ENCODE peak calls at places on chromosome 22, in five cellular contexts. M, F, Z, H and K are unnamed samples.

GRCh38 chr22:50218996-50219727 is 18.4 kb downstream of the SELENOO start:
- DNase-seq in M (peak; percentile 61), F (peak; percentile 90), Z (peak; percentile 65), H (no peak), K (no peak)

GRCh38 chr22:45831394-45831793 is 145.6 kb downstream of the WNT7B start:
- DNase-seq in M (peak; percentile 49), F (no peak), Z (no peak), H (no peak), K (no peak)

GRCh38 chr22:17945851-17946690 is 78.3 kb downstream of the MICAL3 start:
- DNase-seq in M (no peak), F (no peak), Z (no peak), H (no peak), K (no peak)

GRCh38 chr22:25057013-25057881 is 104.7 kb downstream of the KIAA1671 start:
- DNase-seq in M (peak; percentile 20), F (peak; percentile 75), Z (no peak), H (peak; percentile 89), K (peak; percentile 93)

GRCh38 chr22:29096736-29097669 is 24.2 kb downstream of the KREMEN1 start:
- DNase-seq in M (no peak), F (no peak), Z (no peak), H (no peak), K (no peak)

GRCh38 chr22:50630376-50630775 is 2.4 kb upstream of the ARSA start:
- DNase-seq in M (no peak), F (no peak), Z (no peak), H (no peak), K (no peak)

GRCh38 chr22:45009881-45010531 is at the start of gene PHF21B:
- DNase-seq in M (peak; percentile 15), F (peak; percentile 57), Z (no peak), H (peak; percentile 85), K (peak; percentile 94)

GRCh38 chr22:29330291-29330690 is 14.8 kb upstream of the RASL10A start:
- DNase-seq in M (no peak), F (no peak), Z (no peak), H (no peak), K (no peak)

GRCh38 chr22:24429411-24430365 is 2.3 kb downstream of the ADORA2A start:
- DNase-seq in M (peak; percentile 39), F (peak; percentile 69), Z (no peak), H (no peak), K (peak; percentile 80)

GRCh38 chr22:19115628-19116027 is 6.6 kb downstream of the DGCR2 start:
- DNase-seq in M (no peak), F (no peak), Z (no peak), H (no peak), K (no peak)

GRCh38 chr22:44440224-44441160 is 57.5 kb downstream of the RTL6 start:
- DNase-seq in M (no peak), F (no peak), Z (no peak), H (no peak), K (no peak)

GRCh38 chr22:45155050-45155840 is 8.5 kb upstream of the NUP50 start:
- DNase-seq in M (peak; percentile 32), F (no peak), Z (no peak), H (no peak), K (no peak)

GRCh38 chr22:31825513-31825912 is 71.7 kb downstream of the DEPDC5 start:
- DNase-seq in M (no peak), F (no peak), Z (no peak), H (no peak), K (no peak)

GRCh38 chr22:28435271-28435825 is 244.3 kb downstream of the TTC28 start:
- DNase-seq in M (no peak), F (no peak), Z (no peak), H (no peak), K (no peak)

GRCh38 chr22:25002241-25002985 is 49.9 kb downstream of the KIAA1671 start:
- DNase-seq in M (no peak), F (no peak), Z (no peak), H (no peak), K (no peak)

GRCh38 chr22:40019100-40019499 is 24.3 kb downstream of the FAM83F start:
- DNase-seq in M (no peak), F (no peak), Z (no peak), H (no peak), K (no peak)

GRCh38 chr22:22702159-22702873 is 57.9 kb downstream of the GGTLC2 start:
- DNase-seq in M (no peak), F (no peak), Z (no peak), H (peak; percentile 40), K (no peak)
- TF ChIP-seq CTCF in M (peak; percentile 30), F (no peak), Z (peak; percentile 12), H (no peak), K (no peak)

GRCh38 chr22:22110548-22111266 is 128.1 kb upstream of the TOP3B start:
- DNase-seq in M (peak; percentile 70), F (peak; percentile 30), Z (peak; percentile 12), H (peak; percentile 70), K (peak; percentile 79)

GRCh38 chr22:22111983-22112382 is 129.4 kb upstream of the TOP3B start:
- DNase-seq in M (no peak), F (no peak), Z (no peak), H (no peak), K (no peak)

GRCh38 chr22:22111267-22111751 is 128.7 kb upstream of the TOP3B start:
- DNase-seq in M (peak; percentile 77), F (no peak), Z (peak; percentile 9), H (no peak), K (no peak)

GRCh38 chr22:22112533-22113294 is 130.1 kb upstream of the TOP3B start:
- DNase-seq in M (no peak), F (no peak), Z (no peak), H (no peak), K (no peak)

DNA sequence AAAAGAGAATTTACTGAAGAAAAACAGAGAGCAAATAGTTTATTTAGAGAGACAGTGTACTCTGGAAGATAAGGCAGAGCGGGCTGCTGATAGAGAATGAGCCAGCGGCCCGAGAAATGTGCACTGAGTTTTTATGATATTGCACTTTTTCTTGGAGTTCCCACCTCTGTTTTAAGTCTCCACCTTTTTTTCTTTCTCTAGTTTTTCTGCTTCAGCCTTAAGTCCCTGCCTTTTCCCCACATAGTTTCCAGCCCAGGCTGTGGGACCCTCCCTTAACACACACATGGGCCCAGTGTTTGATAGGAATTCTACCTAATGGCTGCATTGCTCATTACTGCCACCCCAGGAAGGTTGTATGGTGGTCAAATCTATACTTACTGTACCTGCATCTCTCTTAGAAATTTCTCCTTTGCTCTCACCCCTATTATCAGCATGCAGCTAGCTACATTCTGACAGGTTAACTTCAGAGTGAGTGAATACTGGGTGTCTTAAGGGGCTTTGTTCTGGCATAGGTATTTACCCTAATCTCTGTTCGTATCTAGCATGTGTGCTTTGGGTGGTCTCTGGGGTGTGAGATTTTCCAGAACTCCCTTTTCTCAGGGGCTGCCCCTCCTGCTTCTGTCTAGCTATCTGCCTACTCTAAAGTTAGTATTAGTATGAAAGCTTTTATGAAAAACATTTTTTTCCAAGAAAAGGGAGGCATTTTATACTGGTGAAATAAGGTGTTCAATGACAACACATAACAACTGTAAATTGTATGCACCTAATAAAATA is 127.3 kb upstream of the TOP3B start:
- DNase-seq in M (no peak), F (no peak), Z (no peak), H (no peak), K (no peak)
- TF ChIP-seq CTCF in M (peak; percentile 1), F (no peak), Z (no peak), H (peak; percentile 24), K (peak; percentile 13)

DNA sequence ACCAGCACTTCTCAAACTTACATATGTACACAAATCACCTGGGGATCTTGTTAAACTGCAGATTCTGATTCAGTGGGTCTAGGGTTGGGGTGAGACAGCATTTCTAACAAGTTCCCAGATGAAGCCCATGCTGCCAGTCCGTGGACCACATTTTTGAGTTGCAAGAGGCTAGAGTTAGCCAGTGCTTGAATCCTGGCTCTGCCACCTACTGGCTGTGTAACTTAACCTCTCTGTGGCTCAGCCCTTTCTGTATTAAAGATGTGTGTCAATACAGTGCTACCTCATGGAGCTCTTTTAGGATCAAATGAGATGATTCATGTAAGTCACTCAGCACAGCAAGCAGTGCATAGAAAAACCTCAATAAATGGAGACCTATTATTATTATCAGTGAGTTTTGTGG is 90.2 kb upstream of the ISX start:
- DNase-seq in M (no peak), F (no peak), Z (no peak), H (no peak), K (no peak)
- TF ChIP-seq CTCF in M (no peak), F (no peak), Z (no peak), H (no peak), K (no peak)

GRCh38 chr22:42612336-42612735 is 2.3 kb downstream of the POLDIP3 start:
- DNase-seq in M (no peak), F (no peak), Z (no peak), H (no peak), K (no peak)

GRCh38 chr22:42617155-42617983 is 2.7 kb upstream of the POLDIP3 start:
- DNase-seq in M (no peak), F (no peak), Z (no peak), H (no peak), K (no peak)

GRCh38 chr22:42613869-42614268 is 814 bp downstream of the POLDIP3 start:
- DNase-seq in M (no peak), F (no peak), Z (no peak), H (no peak), K (no peak)

GRCh38 chr22:42615092-42615859 is 593 bp upstream of the POLDIP3 start:
- DNase-seq in M (peak; percentile 98), F (peak; percentile 77), Z (peak; percentile 99), H (peak; percentile 77), K (peak; percentile 74)

GRCh38 chr22:42614312-42615091 is at the start of gene POLDIP3:
- DNase-seq in M (peak; percentile 99), F (peak; percentile 99), Z (peak; percentile 94), H (peak; percentile 98), K (peak; percentile 99)
- TF ChIP-seq CTCF in M (no peak), F (peak; percentile 46), Z (peak; percentile 26), H (no peak), K (peak; percentile 33)

GRCh38 chr22:26608129-26608528 is 9.7 kb downstream of the CRYBB1 start:
- DNase-seq in M (no peak), F (no peak), Z (no peak), H (no peak), K (no peak)

GRCh38 chr22:26604368-26604767 is 13.5 kb downstream of the CRYBB1 start:
- DNase-seq in M (no peak), F (no peak), Z (no peak), H (no peak), K (no peak)

GRCh38 chr22:26609287-26609686 is 8.5 kb downstream of the CRYBB1 start:
- DNase-seq in M (no peak), F (no peak), Z (no peak), H (no peak), K (no peak)

GRCh38 chr22:26610072-26610958 is 7.5 kb downstream of the CRYBB1 start:
- DNase-seq in M (peak; percentile 83), F (peak; percentile 21), Z (peak; percentile 87), H (no peak), K (no peak)

DNA sequence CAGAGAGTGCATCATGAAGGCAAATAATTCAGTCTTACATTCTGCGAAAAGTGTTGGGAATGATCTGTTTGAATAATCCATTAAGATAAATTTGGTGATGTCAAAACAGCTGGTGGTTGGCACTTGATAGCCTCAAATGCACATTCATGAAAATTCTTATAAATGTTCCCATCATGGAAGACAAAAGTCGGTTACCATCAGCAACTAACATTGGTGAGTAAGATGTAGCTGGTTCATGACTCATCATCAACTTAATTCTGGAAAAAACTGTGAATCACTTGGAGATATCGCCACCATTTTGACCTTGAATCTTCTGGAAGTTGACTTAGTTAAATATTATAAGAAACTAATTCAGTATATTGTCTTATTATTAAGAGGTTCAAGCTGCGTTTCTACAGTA is 11.2 kb downstream of the CRYBB1 start:
- DNase-seq in M (peak; percentile 46), F (no peak), Z (no peak), H (no peak), K (no peak)
- TF ChIP-seq CTCF in M (no peak), F (no peak), Z (no peak), H (no peak), K (no peak)

GRCh38 chr22:47154621-47155081 is 392.2 kb downstream of the TBC1D22A start:
- DNase-seq in M (peak; percentile 78), F (peak; percentile 69), Z (no peak), H (no peak), K (no peak)
- TF ChIP-seq CTCF in M (peak; percentile 48), F (peak; percentile 20), Z (no peak), H (no peak), K (no peak)